ENCODE peak calls at places on chromosomes 6 and 20, in six cellular contexts. I, D, G, O, W and R are unnamed samples.

GRCh38 chr20:49450281-49450707 is 32.2 kb downstream of the KCNB1 start:
- DNase-seq in I (peak; percentile 30), D (no peak), G (no peak), O (no peak), W (no peak), R (no peak)

GRCh38 chr20:63539441-63540370 is 2.5 kb upstream of the PTK6 start:
- DNase-seq in I (no peak), D (no peak), G (no peak), O (no peak), W (no peak), R (no peak)

GRCh38 chr6:56955171-56956155 is 556 bp downstream of the BEND6 start:
- DNase-seq in I (peak; percentile 90), D (peak; percentile 92), G (peak; percentile 92), O (no peak), W (peak; percentile 95), R (no peak)

GRCh38 chr6:71388846-71389543 is 100.4 kb downstream of the OGFRL1 start:
- DNase-seq in I (peak; percentile 60), D (no peak), G (no peak), O (no peak), W (no peak), R (no peak)

GRCh38 chr6:23081701-23082100 is 512.3 kb downstream of the HDGFL1 start:
- DNase-seq in I (no peak), D (no peak), G (no peak), O (no peak), W (peak; percentile 2), R (no peak)

GRCh38 chr6:151674578-151674977 is 132.9 kb upstream of the ESR1 start:
- DNase-seq in I (no peak), D (no peak), G (no peak), O (no peak), W (no peak), R (no peak)

GRCh38 chr6:1636971-1637871 is 27.5 kb downstream of the FOXC1 start:
- DNase-seq in I (peak; percentile 56), D (peak; percentile 27), G (no peak), O (peak; percentile 81), W (no peak), R (no peak)

GRCh38 chr20:2596673-2597279 is 55.7 kb upstream of the NOP56 start:
- DNase-seq in I (no peak), D (no peak), G (peak; percentile 26), O (no peak), W (no peak), R (no peak)

GRCh38 chr6:34128045-34128444 is 17.8 kb downstream of the GRM4 start:
- DNase-seq in I (no peak), D (no peak), G (no peak), O (no peak), W (no peak), R (no peak)

GRCh38 chr6:33683576-33684427 is 27.7 kb downstream of the UQCC2 start:
- DNase-seq in I (no peak), D (no peak), G (no peak), O (no peak), W (no peak), R (no peak)

GRCh38 chr6:56370591-56371198 is 123.3 kb upstream of the COL21A1 start:
- DNase-seq in I (peak; percentile 97), D (no peak), G (peak; percentile 87), O (peak; percentile 75), W (peak; percentile 51), R (no peak)

GRCh38 chr20:51697119-51697826 is 70.9 kb downstream of the ATP9A start:
- DNase-seq in I (peak; percentile 31), D (no peak), G (peak; percentile 16), O (no peak), W (no peak), R (no peak)

GRCh38 chr20:13626724-13627123 is 12.0 kb downstream of the TASP1 start:
- DNase-seq in I (no peak), D (no peak), G (no peak), O (no peak), W (no peak), R (no peak)